ENCODE peak calls at places on chromosomes 1 and 21, in four cellular contexts. C, E, I and L are unnamed samples.

GRCh38 chr1:70354332-70355110 is at the start of gene ANKRD13C:
- DNase-seq in C (peak; percentile 94), E (peak; percentile 95), I (peak; percentile 94), L (peak; percentile 83)

GRCh38 chr21:31623664-31624063 is 35.8 kb upstream of the SOD1 start:
- DNase-seq in C (peak; percentile 49), E (no peak), I (no peak), L (no peak)

GRCh38 chr1:94679336-94680007 is 137.9 kb upstream of the F3 start:
- DNase-seq in C (no peak), E (no peak), I (no peak), L (no peak)

GRCh38 chr1:192936313-192937018 is 122.7 kb downstream of the UCHL5 start:
- DNase-seq in C (no peak), E (no peak), I (no peak), L (no peak)

GRCh38 chr1:201473296-201473695 is 4.3 kb upstream of the PHLDA3 start:
- DNase-seq in C (no peak), E (no peak), I (no peak), L (no peak)

GRCh38 chr1:10561497-10561896 is 86.7 kb downstream of the PEX14 start:
- DNase-seq in C (no peak), E (no peak), I (no peak), L (no peak)

GRCh38 chr1:17553970-17554369 is 14.5 kb downstream of the ARHGEF10L start:
- DNase-seq in C (no peak), E (no peak), I (no peak), L (peak; percentile 9)

GRCh38 chr21:16840549-16840948 is 672.3 kb upstream of the CXADR start:
- DNase-seq in C (no peak), E (no peak), I (no peak), L (no peak)

GRCh38 chr1:118783095-118783758 is 204.9 kb downstream of the TBX15 start:
- DNase-seq in C (no peak), E (no peak), I (no peak), L (no peak)

GRCh38 chr21:16789636-16790035 is 723.2 kb upstream of the CXADR start:
- DNase-seq in C (no peak), E (no peak), I (no peak), L (no peak)

GRCh38 chr21:42089093-42089631 is 18.0 kb downstream of the UMODL1 start:
- DNase-seq in C (no peak), E (no peak), I (no peak), L (no peak)

GRCh38 chr1:62142550-62142949 is 52.1 kb upstream of the L1TD1 start:
- DNase-seq in C (no peak), E (no peak), I (no peak), L (no peak)

GRCh38 chr1:171420810-171421209 is 64.5 kb upstream of the PRRC2C start:
- DNase-seq in C (no peak), E (no peak), I (no peak), L (no peak)

GRCh38 chr1:107609808-107610207 is 355.2 kb downstream of the VAV3 start:
- DNase-seq in C (no peak), E (no peak), I (no peak), L (no peak)

GRCh38 chr1:227883073-227883520 is 64.6 kb downstream of the WNT9A start:
- DNase-seq in C (peak; percentile 12), E (no peak), I (peak; percentile 10), L (no peak)

GRCh38 chr1:110524311-110525249 is 5.6 kb upstream of the KCNA10 start:
- DNase-seq in C (peak; percentile 83), E (peak; percentile 21), I (peak; percentile 80), L (no peak)

GRCh38 chr1:245319161-245319560 is 164.4 kb downstream of the KIF26B start:
- DNase-seq in C (no peak), E (no peak), I (no peak), L (no peak)

GRCh38 chr1:45340816-45341215 is 576 bp upstream of the MUTYH start:
- DNase-seq in C (peak; percentile 61), E (peak; percentile 18), I (peak; percentile 39), L (no peak)

GRCh38 chr1:170872663-170873062 is 62.7 kb upstream of the MROH9 start:
- DNase-seq in C (no peak), E (no peak), I (no peak), L (peak; percentile 30)

GRCh38 chr1:158014702-158015320 is 21.4 kb downstream of the KIRREL1 start:
- DNase-seq in C (no peak), E (no peak), I (no peak), L (no peak)
- TF ChIP-seq NFIC in C (no peak), E (no peak), I (no peak), L (no peak)

GRCh38 chr1:85179517-85179916 is 21.3 kb downstream of the SYDE2 start:
- DNase-seq in C (no peak), E (no peak), I (no peak), L (no peak)
- TF ChIP-seq NFIC in C (no peak), E (no peak), I (no peak), L (no peak)

DNA sequence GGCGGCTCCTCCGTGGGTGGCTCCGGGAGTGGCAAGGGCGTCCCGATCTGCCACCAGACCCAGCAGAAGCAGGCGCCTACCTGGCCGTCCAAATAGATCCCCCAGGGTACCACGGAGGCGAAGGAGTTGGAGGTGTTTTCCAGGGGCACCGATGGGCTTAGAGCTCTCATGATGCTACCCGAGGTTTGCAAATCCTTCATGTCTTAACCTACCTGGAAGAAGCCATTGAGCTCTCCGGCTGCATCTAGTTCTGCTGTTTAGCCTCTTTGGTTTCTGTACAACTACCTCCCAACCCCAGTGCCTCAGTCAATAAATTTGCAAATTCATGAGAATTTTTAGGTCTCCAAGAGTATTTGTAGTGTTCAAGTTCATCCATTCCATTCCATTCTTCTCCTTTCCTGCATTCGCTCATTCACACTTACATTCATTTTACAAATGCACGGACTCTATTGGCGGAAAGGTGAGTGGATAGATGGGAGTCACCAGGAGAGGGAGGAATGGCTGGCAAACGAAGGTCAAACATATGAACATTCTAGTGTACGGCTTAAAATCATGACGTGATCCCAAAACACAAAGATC is 2.4 kb downstream of the LORICRIN start:
- DNase-seq in C (no peak), E (no peak), I (no peak), L (no peak)
- TF ChIP-seq NFIC in C (no peak), E (no peak), I (no peak), L (no peak)

GRCh38 chr1:233864578-233864977 is 39.9 kb upstream of the SLC35F3 start:
- DNase-seq in C (no peak), E (no peak), I (no peak), L (no peak)
- TF ChIP-seq NFIC in C (no peak), E (no peak), I (no peak), L (no peak)

DNA sequence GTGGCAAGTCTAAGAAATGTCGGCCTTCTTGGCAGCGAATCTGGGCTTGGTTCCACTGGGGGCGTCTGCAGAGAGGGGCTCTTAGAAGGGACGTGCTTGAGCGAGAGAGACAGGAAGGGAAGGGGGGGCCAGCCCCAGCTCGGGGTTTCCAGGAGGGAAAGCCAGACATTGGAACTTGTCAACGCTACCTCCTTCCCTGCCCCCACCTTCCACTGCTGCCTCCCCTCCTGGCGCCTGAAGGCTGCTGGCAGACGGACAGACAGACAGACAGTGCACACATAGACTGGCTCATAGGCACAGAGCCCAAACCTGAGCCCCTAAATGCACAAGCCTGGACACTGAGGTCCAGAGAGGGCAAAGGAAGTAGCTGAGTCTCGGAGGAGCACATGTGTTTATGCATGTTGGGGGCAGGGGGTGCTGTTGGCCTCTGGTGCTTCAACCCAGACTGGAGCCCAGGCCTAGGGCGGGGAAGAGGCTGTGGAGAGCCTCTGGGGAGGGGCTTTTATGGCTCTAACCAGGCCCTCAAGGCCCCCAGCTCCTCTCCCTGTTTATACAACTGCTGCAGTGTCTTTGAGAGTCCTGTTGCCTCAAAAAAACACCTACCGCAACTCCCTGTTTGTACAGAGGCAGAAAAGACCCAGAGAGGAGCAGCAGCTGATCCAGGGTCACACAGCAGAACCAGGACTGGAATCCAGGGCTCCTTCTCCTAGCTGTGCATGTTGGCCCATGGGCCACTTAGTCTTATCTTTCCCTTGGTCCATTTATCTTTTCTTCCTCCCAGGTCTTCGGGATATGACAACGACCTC is 33.1 kb upstream of the WASF2 start:
- DNase-seq in C (peak; percentile 87), E (peak; percentile 52), I (no peak), L (no peak)
- TF ChIP-seq NFIC in C (peak; percentile 2), E (no peak), I (no peak), L (no peak)

DNA sequence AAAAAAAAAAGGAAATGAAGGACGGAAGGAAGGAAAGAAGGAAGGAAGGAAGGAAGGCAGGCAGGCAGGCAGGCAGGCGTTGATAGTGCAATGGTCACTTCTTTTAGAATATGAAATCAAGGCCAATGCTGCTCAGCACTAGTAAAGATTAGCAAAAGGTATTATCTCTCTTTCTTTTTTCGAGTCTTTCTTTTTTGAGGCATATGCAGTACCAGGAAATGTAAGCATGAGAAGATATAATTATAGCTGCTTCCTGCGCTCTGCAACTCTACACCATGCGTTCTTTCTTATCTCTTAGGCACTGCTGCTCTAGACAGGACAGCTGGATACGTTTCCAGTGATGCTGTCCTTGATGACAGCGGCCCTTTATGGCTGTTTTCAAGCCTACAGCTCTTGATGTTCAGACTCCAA is 1512.5 kb upstream of the B3GALT2 start:
- DNase-seq in C (peak; percentile 72), E (no peak), I (peak; percentile 11), L (no peak)
- TF ChIP-seq NFIC in C (peak; percentile 15), E (no peak), I (no peak), L (no peak)

GRCh38 chr1:231626951-231627614 is 493 bp downstream of the DISC1 start:
- DNase-seq in C (no peak), E (peak; percentile 62), I (peak; percentile 66), L (no peak)

GRCh38 chr1:231626535-231626950 is at the start of gene DISC1:
- DNase-seq in C (peak; percentile 46), E (peak; percentile 80), I (peak; percentile 93), L (no peak)

GRCh38 chr1:231629132-231629531 is 2.5 kb downstream of the DISC1 start:
- DNase-seq in C (peak; percentile 31), E (no peak), I (no peak), L (no peak)

GRCh38 chr1:231628207-231628876 is 1.8 kb downstream of the DISC1 start:
- DNase-seq in C (no peak), E (peak; percentile 91), I (no peak), L (no peak)

DNA sequence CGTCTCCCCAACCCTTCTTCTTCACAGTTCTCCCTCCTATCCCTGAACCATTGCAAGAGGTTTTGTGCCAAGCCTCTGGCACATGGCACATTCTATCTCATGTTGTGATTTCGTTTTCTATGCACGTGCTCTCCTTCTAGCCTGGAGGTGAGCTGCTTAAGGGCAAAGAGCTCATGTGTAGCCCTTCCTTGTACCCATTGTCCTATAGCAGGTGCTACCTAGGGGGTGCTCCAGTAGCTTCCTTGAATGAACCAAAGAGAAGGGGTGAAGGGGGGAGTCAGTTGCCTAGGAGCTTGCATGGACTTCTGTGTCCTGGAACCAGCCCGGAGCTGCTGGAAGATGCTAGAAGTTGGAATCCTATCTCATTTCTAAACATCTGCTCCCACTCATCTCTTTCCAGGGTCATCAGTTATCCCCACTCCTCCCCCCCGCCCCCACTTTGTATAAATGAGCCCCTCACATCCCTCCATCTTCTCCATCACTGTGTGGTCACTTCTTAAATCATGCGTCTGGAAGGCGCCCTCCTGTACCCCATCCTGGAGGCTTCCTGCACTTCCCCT is 535 bp upstream of the DISC1 start:
- DNase-seq in C (no peak), E (no peak), I (no peak), L (no peak)
- TF ChIP-seq NFIC in C (no peak), E (no peak), I (no peak), L (no peak)

DNA sequence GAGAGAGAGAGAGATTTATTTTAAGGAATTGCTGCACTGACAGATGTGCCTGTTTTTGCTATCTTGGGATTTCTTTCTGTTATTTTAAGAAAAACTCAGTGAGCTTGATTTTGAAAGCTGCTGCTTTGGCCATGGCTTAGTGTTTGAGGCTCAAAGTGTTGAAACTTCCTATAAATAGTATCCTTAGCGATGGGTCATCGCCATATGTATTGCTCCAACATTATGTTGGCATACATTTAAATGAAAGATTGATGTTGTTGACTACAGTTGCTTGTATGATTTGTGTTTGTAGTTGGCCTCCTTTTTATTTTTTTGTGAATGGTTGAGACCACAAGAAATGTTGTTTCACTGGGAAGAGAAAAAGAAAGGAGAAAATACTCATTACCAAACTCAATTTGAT is 29.0 kb upstream of the NTPCR start:
- DNase-seq in C (no peak), E (no peak), I (no peak), L (no peak)
- TF ChIP-seq NFIC in C (no peak), E (no peak), I (no peak), L (no peak)